ENCODE peak calls at places on chromosomes 16 and 17, in five cellular contexts. E is coronary artery; F is NCI-H774; R is aorta; O is activated CD4-positive, CD25-positive, alpha-beta regulatory T cell. I is an unnamed sample.

GRCh38 chr16:695355-696089 is 5.3 kb upstream of the WDR24 start:
- DNase-seq in R (no peak), E (no peak), O (peak), F (peak), I (peak)

GRCh38 chr16:10608687-10609409 is 28.4 kb upstream of the EMP2 start:
- DNase-seq in O (no peak), R (no peak), E (no peak), F (no peak), I (no peak)

GRCh38 chr16:6131526-6132050 is 1034.0 kb upstream of the EEF2KMT start:
- DNase-seq in E (no peak), F (no peak), R (no peak), O (no peak), I (no peak)

GRCh38 chr17:12078791-12079190 is 58.1 kb downstream of the MAP2K4 start:
- DNase-seq in R (no peak), O (no peak), F (no peak), E (no peak), I (no peak)

GRCh38 chr17:3870871-3871306 is 22.0 kb downstream of the CAMKK1 start:
- DNase-seq in E (no peak), F (no peak), O (no peak), R (no peak), I (peak)

GRCh38 chr16:61042736-61043135 is 993.5 kb downstream of the CDH8 start:
- DNase-seq in R (no peak), E (no peak), O (no peak), F (no peak), I (no peak)

GRCh38 chr16:16166952-16167351 is 56.3 kb downstream of the ABCC6 start:
- DNase-seq in F (no peak), O (no peak), R (no peak), E (no peak), I (no peak)

GRCh38 chr16:5377280-5377898 is 279.8 kb upstream of the EEF2KMT start:
- DNase-seq in F (no peak), E (no peak), R (no peak), O (no peak), I (no peak)

GRCh38 chr16:47643610-47644009 is 182.5 kb downstream of the PHKB start:
- DNase-seq in O (no peak), E (no peak), R (no peak), F (no peak), I (no peak)

GRCh38 chr17:39002991-39003715 is 36.0 kb upstream of the FBXO47 start:
- DNase-seq in F (no peak), E (peak), R (peak), O (no peak), I (peak)

GRCh38 chr16:59611556-59611955 is 877.4 kb upstream of the GOT2 start:
- DNase-seq in E (no peak), F (no peak), R (no peak), O (no peak), I (no peak)

GRCh38 chr17:2171725-2172446 is 117.0 kb downstream of the HIC1 start:
- DNase-seq in R (peak), E (peak), O (no peak), F (peak), I (peak)

GRCh38 chr17:17079761-17080160 is 37.5 kb downstream of the MPRIP start:
- DNase-seq in R (peak), E (no peak), F (no peak), O (no peak), I (peak)

GRCh38 chr17:77313831-77314230 is 173.1 kb downstream of the SEC14L1 start:
- DNase-seq in E (peak), F (no peak), O (no peak), R (peak), I (peak)

GRCh38 chr16:5042574-5043171 is 8.9 kb upstream of the NAGPA start:
- DNase-seq in F (no peak), E (no peak), O (no peak), R (peak), I (no peak)

GRCh38 chr16:35795361-35796029 is 2336.1 kb downstream of the TP53TG3F start:
- DNase-seq in F (no peak), R (no peak), O (no peak), E (no peak), I (no peak)

GRCh38 chr17:4586043-4586442 is 1.7 kb downstream of the SMTNL2 start:
- DNase-seq in E (no peak), F (no peak), R (no peak), O (no peak), I (no peak)

GRCh38 chr16:51759999-51760398 is 608.9 kb upstream of the SALL1 start:
- DNase-seq in O (no peak), R (no peak), F (no peak), E (no peak), I (no peak)

GRCh38 chr16:49466529-49466831 is 92.9 kb downstream of the C16orf78 start:
- DNase-seq in R (no peak), O (no peak), E (peak), F (no peak), I (no peak)

GRCh38 chr16:31385680-31386079 is 7.5 kb upstream of the ITGAD start:
- DNase-seq in R (peak), E (no peak), O (no peak), F (no peak), I (no peak)